ENCODE peak calls at places on chromosomes 3 and 15, in seven cellular contexts. H is cardiac muscle cell, B is GM13976, U is nephron progenitor cell, Y is GM06990, Z is GM20000, X is kidney. W is an unnamed sample.

GRCh38 chr3:83002869-83003445 is 1241.5 kb upstream of the GBE1 start:
- DNase-seq in H (no peak), B (no peak), U (no peak), Y (no peak), Z (no peak), X (no peak), W (no peak)

GRCh38 chr3:69272537-69272936 is 113.4 kb downstream of the FRMD4B start:
- DNase-seq in H (no peak), B (no peak), U (no peak), Y (no peak), Z (no peak), X (no peak), W (no peak)

GRCh38 chr3:103459815-103460214 is 1025.0 kb downstream of the ZPLD1 start:
- DNase-seq in H (no peak), B (no peak), U (no peak), Y (no peak), Z (no peak), X (no peak), W (no peak)

GRCh38 chr3:71428841-71429609 is 154.5 kb downstream of the FOXP1 start:
- DNase-seq in H (no peak), B (no peak), U (no peak), Y (no peak), Z (no peak), X (peak), W (no peak)

GRCh38 chr15:37792351-37792750 is 142.1 kb upstream of the TMCO5A start:
- DNase-seq in H (no peak), B (no peak), U (no peak), Y (no peak), Z (no peak), X (no peak), W (no peak)

GRCh38 chr3:134378818-134379217 is 4.6 kb upstream of the AMOTL2 start:
- DNase-seq in H (no peak), B (no peak), U (no peak), Y (no peak), Z (no peak), X (no peak), W (peak)

GRCh38 chr15:31338879-31339557 is 12.4 kb downstream of the KLF13 start:
- DNase-seq in H (peak), B (peak), U (peak), Y (no peak), Z (peak), X (peak), W (peak)

GRCh38 chr15:82980986-82981385 is 5.0 kb upstream of the RAMAC start:
- DNase-seq in H (peak), B (no peak), U (peak), Y (no peak), Z (no peak), X (no peak), W (no peak)

GRCh38 chr3:141834296-141834695 is 42.1 kb upstream of the ATP1B3 start:
- DNase-seq in H (no peak), B (no peak), U (no peak), Y (no peak), Z (no peak), X (no peak), W (no peak)

GRCh38 chr3:81758275-81758674 is 3.2 kb downstream of the GBE1 start:
- DNase-seq in H (no peak), B (no peak), U (no peak), Y (no peak), Z (no peak), X (no peak), W (no peak)

GRCh38 chr15:55858661-55859060 is 115.7 kb upstream of the PRTG start:
- DNase-seq in H (no peak), B (no peak), U (no peak), Y (no peak), Z (no peak), X (no peak), W (no peak)

GRCh38 chr3:107942244-107942643 is 148.6 kb downstream of the CD47 start:
- DNase-seq in H (no peak), B (peak), U (no peak), Y (no peak), Z (no peak), X (no peak), W (peak)

GRCh38 chr15:40892449-40893012 is 1.7 kb upstream of the VPS18 start:
- DNase-seq in H (no peak), B (no peak), U (no peak), Y (no peak), Z (no peak), X (no peak), W (no peak)

GRCh38 chr15:26525096-26525495 is 247.8 kb downstream of the GABRB3 start:
- DNase-seq in H (no peak), B (no peak), U (no peak), Y (no peak), Z (no peak), X (no peak), W (no peak)

GRCh38 chr3:128726691-128727031 is 678 bp downstream of the RAB7A start:
- DNase-seq in H (peak), B (no peak), U (no peak), Y (peak), Z (no peak), X (peak), W (peak)

GRCh38 chr3:10703875-10704274 is 112.2 kb upstream of the SLC6A11 start:
- DNase-seq in H (peak), B (no peak), U (peak), Y (no peak), Z (no peak), X (no peak), W (peak)

GRCh38 chr3:185065059-185065458 is 87.8 kb downstream of the C3orf70 start:
- DNase-seq in H (no peak), B (no peak), U (no peak), Y (no peak), Z (no peak), X (no peak), W (no peak)

GRCh38 chr15:31230630-31231485 is 95.8 kb upstream of the KLF13 start:
- DNase-seq in H (no peak), B (peak), U (no peak), Y (peak), Z (peak), X (peak), W (no peak)

GRCh38 chr3:187025254-187025655 is 94.9 kb downstream of the ST6GAL1 start:
- DNase-seq in H (no peak), B (peak), U (no peak), Y (no peak), Z (peak), X (no peak), W (peak)

GRCh38 chr3:125110016-125110875 is 54.4 kb upstream of the HEG1 start:
- DNase-seq in H (no peak), B (no peak), U (no peak), Y (no peak), Z (no peak), X (no peak), W (peak)

GRCh38 chr3:9351709-9352126 is 11.1 kb upstream of the THUMPD3 start:
- DNase-seq in H (no peak), B (no peak), U (no peak), Y (no peak), Z (no peak), X (no peak), W (no peak)

GRCh38 chr3:188884299-188885043 is 287.3 kb upstream of the TPRG1 start:
- DNase-seq in H (no peak), B (no peak), U (no peak), Y (no peak), Z (no peak), X (no peak), W (no peak)

GRCh38 chr3:100525753-100526612 is 33.6 kb downstream of the TMEM45A start:
- DNase-seq in H (peak), B (no peak), U (no peak), Y (no peak), Z (no peak), X (no peak), W (no peak)

GRCh38 chr3:11159421-11159904 is 5.2 kb downstream of the HRH1 start:
- DNase-seq in H (no peak), B (no peak), U (no peak), Y (no peak), Z (no peak), X (no peak), W (no peak)

GRCh38 chr3:182869059-182869458 is 75.8 kb downstream of the ATP11B start:
- DNase-seq in H (no peak), B (no peak), U (no peak), Y (no peak), Z (no peak), X (no peak), W (no peak)

GRCh38 chr3:100492810-100493140 is 356 bp downstream of the TMEM45A start:
- DNase-seq in H (no peak), B (peak), U (no peak), Y (no peak), Z (no peak), X (no peak), W (no peak)

GRCh38 chr15:42283671-42284070 is 10.4 kb upstream of the TMEM87A start:
- DNase-seq in H (no peak), B (no peak), U (no peak), Y (no peak), Z (no peak), X (no peak), W (no peak)

GRCh38 chr3:65245133-65246076 is 557.6 kb upstream of the ADAMTS9 start:
- DNase-seq in H (no peak), B (no peak), U (no peak), Y (no peak), Z (no peak), X (no peak), W (no peak)

GRCh38 chr3:168094877-168095610 is 680 bp downstream of the GOLIM4 start:
- DNase-seq in H (peak), B (peak), U (peak), Y (peak), Z (peak), X (peak), W (peak)

GRCh38 chr3:119524931-119525662 is 26.8 kb downstream of the TIMMDC1 start:
- DNase-seq in H (peak), B (no peak), U (no peak), Y (no peak), Z (no peak), X (no peak), W (no peak)

GRCh38 chr3:142272200-142272891 is 47.0 kb upstream of the GK5 start:
- DNase-seq in H (no peak), B (no peak), U (no peak), Y (no peak), Z (no peak), X (no peak), W (no peak)

GRCh38 chr3:57228734-57229505 is 1.4 kb downstream of the APPL1 start:
- DNase-seq in H (no peak), B (peak), U (no peak), Y (no peak), Z (peak), X (no peak), W (peak)

GRCh38 chr3:15387171-15387581 is 40.2 kb downstream of the METTL6 start:
- DNase-seq in H (no peak), B (no peak), U (no peak), Y (no peak), Z (no peak), X (no peak), W (no peak)

GRCh38 chr15:77060560-77060959 is 10.3 kb downstream of the TSPAN3 start:
- DNase-seq in H (no peak), B (no peak), U (no peak), Y (no peak), Z (no peak), X (no peak), W (no peak)

DNA sequence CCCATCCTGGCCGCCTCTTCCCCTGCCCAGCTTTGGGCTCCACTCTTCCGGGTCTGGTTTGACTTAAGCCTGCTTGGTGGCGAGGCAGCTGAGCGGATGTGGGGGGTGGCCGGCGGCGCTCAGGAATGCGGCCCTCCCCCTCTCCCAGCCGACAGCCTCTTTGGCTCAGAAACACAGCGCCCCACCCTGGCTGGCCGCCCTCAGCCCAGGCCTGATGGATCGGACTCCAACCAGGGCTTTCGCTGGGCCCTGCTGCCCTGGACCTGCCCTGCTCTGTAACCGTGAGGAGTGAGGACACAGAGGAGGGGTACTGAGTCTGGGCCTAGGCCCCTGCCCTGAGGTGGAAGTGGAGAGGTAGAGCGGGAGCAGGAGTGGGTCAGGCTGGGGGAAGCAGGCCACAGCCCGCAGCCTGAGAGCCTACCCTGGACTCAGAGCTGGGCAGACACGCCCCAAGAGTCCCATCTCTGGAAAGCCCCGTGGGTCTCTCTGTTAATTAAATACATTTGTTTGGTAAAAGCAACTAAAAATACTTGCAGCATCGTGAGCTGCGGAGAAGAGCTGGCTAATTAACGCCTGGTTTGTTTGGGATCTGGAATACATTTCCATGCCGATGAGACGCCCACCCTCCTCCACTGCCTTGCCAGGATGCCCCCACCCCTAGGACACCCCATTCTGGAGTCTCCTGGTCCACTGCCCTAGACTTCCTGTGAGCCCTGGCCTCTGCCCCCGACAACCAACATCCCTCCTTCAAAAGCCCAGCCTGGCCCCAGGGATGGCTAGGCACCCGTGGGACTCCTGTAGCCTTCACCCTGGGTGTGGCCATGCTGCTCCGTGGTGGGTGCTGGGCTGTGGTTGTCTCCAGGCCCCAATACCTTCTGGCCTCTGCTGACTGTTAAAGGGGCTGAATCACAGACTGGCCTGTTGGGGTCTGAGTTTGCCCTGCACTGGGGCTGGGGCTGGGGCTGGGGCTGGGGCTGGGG is 19.6 kb downstream of the PLXNA1 start:
- DNase-seq in H (peak), B (no peak), U (peak), Y (no peak), Z (peak), X (peak), W (peak)
- TF ChIP-seq CTCF in H (peak), B (no peak), U (peak), Y (peak), Z (no peak), X (peak), W (no peak)

DNA sequence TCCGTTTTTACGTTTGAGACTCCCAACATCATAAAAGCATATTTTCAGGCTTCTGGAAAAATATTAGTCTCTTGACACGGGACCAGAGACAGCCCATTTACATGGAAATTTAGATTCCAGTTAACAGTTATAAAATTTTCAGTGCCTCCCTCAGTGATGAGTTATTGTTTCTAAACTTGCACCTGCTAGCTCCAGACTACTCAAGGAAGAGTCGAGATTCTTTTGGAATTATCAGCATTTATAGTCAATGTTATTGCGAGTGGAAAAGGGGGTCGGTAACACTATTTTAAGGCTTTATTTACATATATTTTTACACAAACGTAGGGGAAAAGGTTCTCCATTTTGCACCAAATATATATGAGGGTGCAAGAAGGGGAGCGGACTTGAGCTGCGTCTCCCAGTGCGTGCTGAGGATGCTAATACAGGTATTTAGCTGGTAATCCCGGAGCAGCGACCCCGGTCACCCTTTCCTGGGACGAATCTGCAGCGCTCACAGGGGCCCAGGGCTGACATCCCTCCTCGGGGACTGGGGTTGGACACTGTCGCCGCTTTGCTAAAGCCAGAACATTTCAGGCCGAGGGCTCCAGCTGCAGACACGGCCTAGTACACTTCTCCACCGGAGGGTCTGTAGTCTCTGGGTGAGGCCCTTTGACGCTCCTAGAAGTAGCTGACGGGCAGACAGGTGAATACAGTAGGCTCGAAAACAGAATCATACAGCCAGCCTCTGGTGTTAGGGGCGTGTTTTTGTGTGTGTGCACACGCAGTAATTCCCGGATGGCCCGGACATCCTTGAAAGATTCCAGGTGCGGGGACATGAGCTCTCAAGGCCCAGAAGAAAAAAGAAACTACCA is 729 bp upstream of the ZBTB11 start:
- DNase-seq in H (no peak), B (no peak), U (no peak), Y (peak), Z (no peak), X (peak), W (peak)
- TF ChIP-seq CTCF in H (no peak), B (no peak), U (no peak), Y (no peak), Z (no peak), X (no peak), W (no peak)

DNA sequence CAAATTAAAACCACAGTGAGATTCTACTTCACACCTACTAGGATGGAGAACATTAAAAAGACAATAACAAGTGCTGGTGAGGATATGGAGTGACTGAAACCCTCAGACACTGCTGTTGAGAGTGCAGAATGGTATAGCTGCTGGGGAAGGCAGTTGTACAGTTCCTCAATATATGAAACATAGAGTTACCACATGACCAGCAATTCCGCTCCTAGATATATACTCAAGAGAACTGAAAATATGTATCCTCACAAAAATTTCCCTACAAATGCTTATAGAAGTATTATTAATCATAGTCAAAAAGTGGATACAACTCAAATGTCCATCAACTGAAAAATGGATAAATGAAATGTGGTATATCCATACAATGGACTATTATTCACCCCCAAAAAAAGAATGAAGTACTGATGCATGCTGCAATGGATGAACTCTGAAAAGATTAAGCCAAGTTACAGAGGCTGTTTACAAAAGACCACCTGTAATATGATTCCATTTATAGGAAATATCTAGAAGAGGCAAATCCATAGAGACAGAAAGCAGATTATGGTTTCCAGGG is 164.7 kb upstream of the IGF1R start:
- DNase-seq in H (no peak), B (no peak), U (no peak), Y (no peak), Z (no peak), X (no peak), W (no peak)
- TF ChIP-seq CTCF in H (no peak), B (no peak), U (no peak), Y (no peak), Z (no peak), X (no peak), W (no peak)

GRCh38 chr3:46661776-46662766 is 31.4 kb downstream of the ALS2CL start:
- DNase-seq in H (no peak), B (peak), U (no peak), Y (no peak), Z (no peak), X (peak), W (no peak)

GRCh38 chr3:46662771-46663551 is 30.5 kb downstream of the ALS2CL start:
- DNase-seq in H (peak), B (peak), U (peak), Y (no peak), Z (no peak), X (peak), W (no peak)

GRCh38 chr3:46664188-46664970 is 29.1 kb downstream of the ALS2CL start:
- DNase-seq in H (no peak), B (peak), U (no peak), Y (no peak), Z (peak), X (peak), W (no peak)

GRCh38 chr3:46664971-46665762 is 28.3 kb downstream of the ALS2CL start:
- DNase-seq in H (no peak), B (no peak), U (no peak), Y (no peak), Z (no peak), X (peak), W (no peak)

DNA sequence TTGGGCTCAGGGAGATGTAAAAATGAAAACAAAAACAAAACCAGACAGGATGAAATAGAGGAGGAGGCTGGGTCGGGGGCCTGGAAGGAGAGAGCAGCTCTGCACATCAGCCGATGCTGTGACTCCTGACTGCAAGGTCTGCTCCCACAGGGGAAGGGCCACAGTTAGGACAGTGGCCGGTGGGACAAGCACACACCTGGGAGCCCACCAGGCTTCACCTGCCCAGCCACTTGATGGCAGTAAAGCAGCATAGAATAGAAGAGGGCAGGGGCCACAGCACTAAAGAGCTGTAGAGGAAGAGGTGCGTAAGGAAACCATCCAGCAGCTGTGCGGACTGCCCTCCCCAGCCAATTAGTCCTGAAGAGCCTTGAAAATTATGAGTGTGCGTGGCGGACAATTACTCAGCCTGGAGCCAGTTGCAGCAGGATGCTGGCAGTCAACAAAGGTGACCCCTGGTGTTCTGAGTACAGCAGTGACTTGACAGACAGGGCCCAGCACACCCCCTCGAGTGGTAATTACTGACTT is 29.8 kb downstream of the ALS2CL start:
- DNase-seq in H (peak), B (peak), U (peak), Y (no peak), Z (peak), X (no peak), W (no peak)
- TF ChIP-seq CTCF in H (no peak), B (no peak), U (no peak), Y (no peak), Z (no peak), X (peak), W (peak)

DNA sequence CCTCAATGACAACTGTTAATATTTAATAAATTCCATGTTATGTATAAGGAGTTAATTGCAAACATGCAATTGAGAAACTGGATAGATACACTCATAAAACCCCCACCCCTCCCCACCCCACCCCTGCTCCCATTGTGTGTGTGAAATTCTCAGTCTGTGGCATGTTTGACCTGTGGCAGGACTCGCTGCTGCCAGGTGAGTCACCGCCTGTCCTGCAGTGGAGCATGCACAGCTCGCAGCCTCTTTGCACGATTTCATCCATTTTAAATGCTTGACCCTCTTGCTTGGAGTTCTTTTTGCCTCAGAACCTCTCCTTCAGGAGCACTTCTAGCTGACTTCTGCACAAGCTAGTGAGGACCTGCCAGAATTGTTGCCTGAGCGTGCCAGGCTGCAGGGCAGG is 5.3 kb upstream of the APEH start:
- DNase-seq in H (no peak), B (no peak), U (no peak), Y (no peak), Z (no peak), X (peak), W (no peak)
- TF ChIP-seq CTCF in H (no peak), B (no peak), U (no peak), Y (no peak), Z (no peak), X (no peak), W (no peak)

GRCh38 chr3:157081681-157082210 is 78.2 kb downstream of the CCNL1 start:
- DNase-seq in H (peak), B (peak), U (peak), Y (peak), Z (peak), X (peak), W (peak)
- TF ChIP-seq CTCF in H (peak), B (peak), U (peak), Y (peak), Z (peak), X (peak), W (peak)